ENCODE peak calls at places on chromosomes 6 and 20, in nine cellular contexts. One of them, this sample, is unnamed. For H3K4me1, the result is how much of the 10 kb centered on the place peaks cover.

GRCh38 chr6:3997144-3997770 is 81.7 kb downstream of the FAM217A start:
- DNase-seq in heart right ventricle: no peak
- DNase-seq in tibial nerve: no peak
- DNase-seq in fibroblast of lung: peak
- DNase-seq in suprapubic skin: no peak
- DNase-seq in stomach: no peak
- DNase-seq in A673: peak
- DNase-seq in uterus: no peak
- DNase-seq in A549: no peak
- DNase-seq in this sample: no peak

GRCh38 chr20:51750037-51750769 is 18.0 kb downstream of the ATP9A start:
- DNase-seq in heart right ventricle: peak
- DNase-seq in tibial nerve: peak
- DNase-seq in fibroblast of lung: peak
- DNase-seq in suprapubic skin: peak
- DNase-seq in stomach: peak
- DNase-seq in A673: no peak
- DNase-seq in uterus: peak
- DNase-seq in A549: peak
- DNase-seq in this sample: no peak

GRCh38 chr6:169975701-169976100 is 224.3 kb downstream of the ERMARD start:
- DNase-seq in heart right ventricle: no peak
- DNase-seq in tibial nerve: no peak
- DNase-seq in fibroblast of lung: no peak
- DNase-seq in suprapubic skin: peak
- DNase-seq in stomach: no peak
- DNase-seq in A673: no peak
- DNase-seq in uterus: no peak
- DNase-seq in A549: no peak
- DNase-seq in this sample: no peak

GRCh38 chr6:33880746-33881145 is 76.9 kb upstream of the MLN start:
- DNase-seq in heart right ventricle: no peak
- DNase-seq in tibial nerve: no peak
- DNase-seq in fibroblast of lung: no peak
- DNase-seq in suprapubic skin: no peak
- DNase-seq in stomach: no peak
- DNase-seq in A673: no peak
- DNase-seq in uterus: no peak
- DNase-seq in A549: no peak
- DNase-seq in this sample: no peak

GRCh38 chr6:151452750-151453427 is 963 bp upstream of the RMND1 start:
- DNase-seq in heart right ventricle: peak
- DNase-seq in tibial nerve: peak
- DNase-seq in fibroblast of lung: peak
- DNase-seq in suprapubic skin: peak
- DNase-seq in stomach: peak
- DNase-seq in A673: peak
- DNase-seq in uterus: no peak
- DNase-seq in A549: no peak
- DNase-seq in this sample: peak

GRCh38 chr6:119052985-119053384 is 25.5 kb downstream of the FAM184A start:
- DNase-seq in heart right ventricle: no peak
- DNase-seq in tibial nerve: no peak
- DNase-seq in fibroblast of lung: no peak
- DNase-seq in suprapubic skin: no peak
- DNase-seq in stomach: no peak
- DNase-seq in A673: no peak
- DNase-seq in uterus: no peak
- DNase-seq in A549: no peak
- DNase-seq in this sample: no peak

GRCh38 chr6:68726307-68726706 is 91.2 kb downstream of the ADGRB3 start:
- DNase-seq in heart right ventricle: no peak
- DNase-seq in tibial nerve: no peak
- DNase-seq in fibroblast of lung: no peak
- DNase-seq in suprapubic skin: no peak
- DNase-seq in stomach: no peak
- DNase-seq in A673: no peak
- DNase-seq in uterus: no peak
- DNase-seq in A549: no peak
- DNase-seq in this sample: peak

GRCh38 chr6:53714888-53715287 is 49.3 kb upstream of the KLHL31 start:
- DNase-seq in heart right ventricle: no peak
- DNase-seq in tibial nerve: no peak
- DNase-seq in fibroblast of lung: no peak
- DNase-seq in suprapubic skin: no peak
- DNase-seq in stomach: no peak
- DNase-seq in A673: no peak
- DNase-seq in uterus: no peak
- DNase-seq in A549: no peak
- DNase-seq in this sample: no peak

GRCh38 chr6:137146206-137146605 is 27.2 kb downstream of the IL22RA2 start:
- DNase-seq in heart right ventricle: no peak
- DNase-seq in tibial nerve: no peak
- DNase-seq in fibroblast of lung: no peak
- DNase-seq in suprapubic skin: no peak
- DNase-seq in stomach: no peak
- DNase-seq in A673: no peak
- DNase-seq in uterus: no peak
- DNase-seq in A549: no peak
- DNase-seq in this sample: no peak

GRCh38 chr20:63333241-63333836 is 27.8 kb downstream of the CHRNA4 start:
- DNase-seq in heart right ventricle: peak
- DNase-seq in tibial nerve: no peak
- DNase-seq in fibroblast of lung: no peak
- DNase-seq in suprapubic skin: no peak
- DNase-seq in stomach: no peak
- DNase-seq in A673: no peak
- DNase-seq in uterus: no peak
- DNase-seq in A549: no peak
- DNase-seq in this sample: no peak

GRCh38 chr20:3857405-3857804 is 10.8 kb downstream of the MAVS start:
- DNase-seq in heart right ventricle: no peak
- DNase-seq in tibial nerve: no peak
- DNase-seq in fibroblast of lung: no peak
- DNase-seq in suprapubic skin: no peak
- DNase-seq in stomach: no peak
- DNase-seq in A673: no peak
- DNase-seq in uterus: no peak
- DNase-seq in A549: no peak
- DNase-seq in this sample: no peak

DNA sequence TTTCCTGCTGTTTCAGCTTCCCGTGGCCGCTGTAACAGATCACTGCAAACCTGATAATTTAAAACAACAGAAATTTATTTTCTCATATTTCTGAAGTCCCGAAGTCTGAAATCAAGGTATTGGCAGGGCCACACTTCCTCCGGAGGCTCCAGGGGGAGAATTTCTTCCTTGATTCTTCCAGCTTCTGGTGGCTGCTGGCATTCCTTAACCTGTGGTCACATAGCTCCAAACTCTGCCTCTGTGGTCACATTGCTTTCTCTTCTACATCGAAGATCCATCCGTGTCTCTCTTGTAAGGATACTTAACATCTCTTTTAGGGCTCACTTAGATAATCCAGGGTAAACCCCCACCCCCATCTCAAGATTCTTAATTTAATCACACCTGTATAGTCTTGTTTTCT is 7.2 kb upstream of the NSFL1C start:
- DNase-seq in heart right ventricle: no peak
- DNase-seq in tibial nerve: no peak
- DNase-seq in fibroblast of lung: no peak
- DNase-seq in suprapubic skin: no peak
- DNase-seq in stomach: no peak
- DNase-seq in A673: no peak
- DNase-seq in uterus: no peak
- DNase-seq in A549: no peak
- DNase-seq in this sample: no peak
- H3K4me1 ChIP-seq in heart right ventricle: under half
- H3K4me1 ChIP-seq in tibial nerve: under half
- H3K4me1 ChIP-seq in fibroblast of lung: under half
- H3K4me1 ChIP-seq in suprapubic skin: under half
- H3K4me1 ChIP-seq in stomach: under half
- H3K4me1 ChIP-seq in A673: under half
- H3K4me1 ChIP-seq in uterus: under half
- H3K4me1 ChIP-seq in A549: under half
- H3K4me1 ChIP-seq in this sample: under half

DNA sequence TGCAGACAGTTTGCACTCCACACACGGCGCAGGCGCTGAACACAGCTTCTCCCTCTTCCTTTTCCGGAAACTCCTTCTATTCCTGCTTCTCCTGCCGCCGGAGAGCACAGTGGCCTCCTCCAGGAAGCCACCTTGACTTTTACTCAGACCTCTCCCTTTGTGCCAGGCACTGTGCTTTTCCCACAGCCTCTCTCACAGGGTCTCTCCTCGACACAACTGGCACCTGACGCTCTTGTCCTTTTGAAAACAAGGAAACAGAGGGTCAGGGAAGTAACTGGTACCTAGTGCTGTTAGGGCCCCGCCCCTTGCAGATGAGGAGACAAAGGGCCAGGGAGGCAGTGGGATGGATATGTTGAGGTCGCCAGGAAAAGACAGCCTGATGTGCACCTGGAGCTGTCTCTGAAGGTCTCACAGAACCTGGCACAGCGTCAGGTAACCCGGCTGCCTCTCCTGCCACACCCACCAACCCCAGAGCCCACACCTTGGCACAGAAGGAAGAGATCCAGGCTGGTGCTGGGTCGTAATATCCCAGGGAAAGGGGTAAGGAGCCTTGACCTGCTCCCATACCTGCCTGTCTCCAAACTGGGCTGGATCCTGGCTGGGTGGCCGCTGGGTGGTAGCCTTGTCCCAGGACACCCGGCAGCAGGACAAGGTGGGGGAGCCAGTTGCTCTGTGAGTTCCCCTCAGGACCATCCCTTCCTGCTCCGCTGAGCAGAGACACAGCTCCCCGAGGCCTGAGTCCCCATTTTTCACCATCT is 59.0 kb downstream of the UBE2V1 start:
- DNase-seq in heart right ventricle: no peak
- DNase-seq in tibial nerve: no peak
- DNase-seq in fibroblast of lung: no peak
- DNase-seq in suprapubic skin: no peak
- DNase-seq in stomach: no peak
- DNase-seq in A673: no peak
- DNase-seq in uterus: no peak
- DNase-seq in A549: no peak
- DNase-seq in this sample: no peak
- TF ChIP-seq CTCF in heart right ventricle: no peak
- TF ChIP-seq CTCF in tibial nerve: no peak
- TF ChIP-seq CTCF in fibroblast of lung: no peak
- TF ChIP-seq CTCF in suprapubic skin: no peak
- TF ChIP-seq CTCF in stomach: no peak
- TF ChIP-seq CTCF in A673: no peak
- TF ChIP-seq CTCF in uterus: no peak
- TF ChIP-seq CTCF in A549: no peak
- TF ChIP-seq CTCF in this sample: no peak

DNA sequence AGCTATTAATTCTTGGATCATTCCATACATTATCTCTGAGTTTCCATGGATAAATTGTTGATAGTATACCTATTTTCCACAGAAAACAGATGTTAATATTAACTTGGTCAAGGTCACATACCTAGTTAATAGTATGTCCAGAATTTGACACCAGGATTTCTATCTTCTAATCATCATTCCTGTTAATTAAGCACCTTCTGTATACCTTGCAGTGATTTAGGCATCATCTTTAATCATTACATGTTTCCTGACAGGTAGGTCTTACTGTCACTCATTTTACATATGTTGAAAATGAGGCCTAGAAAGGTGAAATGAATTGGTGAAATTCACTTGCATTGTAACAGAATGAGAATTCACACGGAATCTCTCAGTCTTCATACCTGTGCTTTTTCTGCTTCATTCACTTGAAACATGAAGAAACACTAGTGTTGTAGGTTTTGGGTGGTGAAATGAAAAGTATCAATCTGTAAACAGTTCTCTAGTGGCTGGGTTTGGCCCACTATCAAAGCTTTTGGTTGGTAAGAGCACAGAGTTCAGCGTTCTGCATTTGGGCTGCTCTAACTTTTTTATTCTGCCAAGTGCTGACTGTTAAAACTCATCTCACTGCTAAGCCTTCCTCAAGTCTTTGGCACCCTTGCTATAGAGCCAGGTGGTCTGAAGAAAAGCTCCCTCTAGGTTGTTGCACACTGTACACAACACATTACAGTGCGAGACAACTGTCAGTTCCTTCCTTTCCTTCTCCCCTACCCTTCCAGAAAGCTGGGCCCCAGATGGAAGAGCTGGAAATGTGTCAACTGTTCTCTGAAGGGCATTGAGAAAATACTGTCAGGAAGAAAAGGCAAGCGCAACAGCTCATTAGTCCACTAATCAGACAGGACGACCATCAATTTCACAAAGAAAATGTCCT is 57.8 kb upstream of the C20orf144 start:
- DNase-seq in heart right ventricle: no peak
- DNase-seq in tibial nerve: no peak
- DNase-seq in fibroblast of lung: peak
- DNase-seq in suprapubic skin: no peak
- DNase-seq in stomach: no peak
- DNase-seq in A673: no peak
- DNase-seq in uterus: no peak
- DNase-seq in A549: no peak
- DNase-seq in this sample: no peak
- H3K4me1 ChIP-seq in heart right ventricle: under half
- H3K4me1 ChIP-seq in tibial nerve: under half
- H3K4me1 ChIP-seq in fibroblast of lung: under half
- H3K4me1 ChIP-seq in suprapubic skin: under half
- H3K4me1 ChIP-seq in stomach: under half
- H3K4me1 ChIP-seq in A673: under half
- H3K4me1 ChIP-seq in uterus: under half
- H3K4me1 ChIP-seq in A549: under half
- H3K4me1 ChIP-seq in this sample: under half

DNA sequence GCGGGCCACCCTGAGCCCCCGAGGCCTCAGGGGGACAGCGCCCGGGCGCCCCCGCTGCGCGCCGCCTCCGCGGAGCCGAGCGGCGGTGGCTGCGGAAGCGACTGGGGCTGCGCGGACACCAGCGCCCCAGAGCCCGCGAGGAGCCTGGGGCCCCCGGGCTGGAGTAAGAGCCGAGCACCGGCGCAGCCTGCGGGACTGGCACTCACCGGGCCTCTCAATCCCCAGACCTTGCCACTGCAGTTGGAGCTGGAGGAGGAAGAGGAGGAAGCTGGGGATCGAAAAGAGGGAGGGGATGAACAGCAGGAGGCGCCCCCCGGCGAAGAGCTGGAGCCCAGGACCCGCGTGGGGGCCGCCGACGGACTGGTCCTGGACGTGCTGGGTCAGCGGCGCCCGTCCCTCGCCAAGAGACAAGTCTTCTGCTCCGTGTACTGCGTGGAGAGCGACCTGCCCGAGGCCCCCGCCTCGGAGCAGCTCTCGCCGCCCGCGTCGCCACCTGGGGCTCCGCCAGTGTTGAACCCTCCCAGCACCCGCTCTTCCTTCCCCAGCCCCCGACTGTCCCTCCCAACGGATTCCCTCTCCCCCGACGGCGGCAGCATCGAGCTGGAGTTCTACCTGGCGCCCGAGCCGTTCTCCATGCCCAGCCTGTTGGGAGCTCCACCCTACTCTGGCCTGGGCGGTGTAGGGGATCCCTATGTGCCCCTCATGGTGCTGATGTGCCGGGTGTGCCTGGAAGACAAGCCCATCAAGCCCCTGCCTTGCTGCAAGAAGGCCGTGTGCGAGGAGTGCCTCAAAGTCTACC is 579 bp downstream of the RNF217 start:
- DNase-seq in heart right ventricle: peak
- DNase-seq in tibial nerve: peak
- DNase-seq in fibroblast of lung: peak
- DNase-seq in suprapubic skin: peak
- DNase-seq in stomach: peak
- DNase-seq in A673: peak
- DNase-seq in uterus: peak
- DNase-seq in A549: peak
- DNase-seq in this sample: peak
- TF ChIP-seq CTCF in heart right ventricle: no peak
- TF ChIP-seq CTCF in tibial nerve: peak
- TF ChIP-seq CTCF in fibroblast of lung: no peak
- TF ChIP-seq CTCF in suprapubic skin: no peak
- TF ChIP-seq CTCF in stomach: no peak
- TF ChIP-seq CTCF in A673: peak
- TF ChIP-seq CTCF in uterus: peak
- TF ChIP-seq CTCF in A549: peak
- TF ChIP-seq CTCF in this sample: peak